ENCODE peak calls at places on chromosomes 13 and 19, in ten cellular contexts. D is retina, G is germinal center, N is cardiac fibroblast, R is astrocyte of the hippocampus, C is heart left ventricle, A is ACHN, T is neural crest cell, S is glomerular endothelial cell, Z is BE2C. V is an unnamed sample.

GRCh38 chr19:38664503-38665211 is 17.2 kb downstream of the ACTN4 start:
- DNase-seq in D (no peak), G (peak; percentile 76), N (no peak), R (no peak), C (peak; percentile 60), A (no peak), T (no peak), S (no peak), Z (no peak), V (no peak)

GRCh38 chr13:50357586-50358118 is 342.4 kb downstream of the KCNRG start:
- DNase-seq in D (no peak), G (no peak), N (peak; percentile 67), R (peak; percentile 92), C (peak; percentile 34), A (peak; percentile 57), T (no peak), S (no peak), Z (peak; percentile 16), V (peak; percentile 16)

GRCh38 chr19:43606569-43607229 is 5.2 kb upstream of the SRRM5 start:
- DNase-seq in D (no peak), G (no peak), N (no peak), R (no peak), C (no peak), A (no peak), T (no peak), S (no peak), Z (no peak), V (no peak)

GRCh38 chr13:50708461-50708860 is 135.0 kb downstream of the DLEU7 start:
- DNase-seq in D (no peak), G (no peak), N (peak; percentile 50), R (no peak), C (no peak), A (no peak), T (no peak), S (no peak), Z (no peak), V (no peak)

GRCh38 chr13:22001336-22001735 is 330.5 kb downstream of the FGF9 start:
- DNase-seq in D (no peak), G (no peak), N (no peak), R (no peak), C (no peak), A (no peak), T (no peak), S (no peak), Z (no peak), V (no peak)

GRCh38 chr19:46380690-46381089 is 32.7 kb downstream of the CCDC8 start:
- DNase-seq in D (no peak), G (no peak), N (no peak), R (no peak), C (no peak), A (no peak), T (no peak), S (no peak), Z (no peak), V (no peak)

GRCh38 chr19:13597625-13598024 is 91.3 kb upstream of the CACNA1A start:
- DNase-seq in D (peak; percentile 69), G (peak; percentile 79), N (peak; percentile 78), R (peak; percentile 83), C (peak; percentile 43), A (peak; percentile 63), T (peak; percentile 36), S (peak; percentile 31), Z (peak; percentile 50), V (peak; percentile 72)

GRCh38 chr19:50301607-50301971 is 27.6 kb downstream of the KCNC3 start:
- DNase-seq in D (no peak), G (no peak), N (no peak), R (no peak), C (no peak), A (no peak), T (no peak), S (no peak), Z (no peak), V (no peak)

GRCh38 chr13:42048625-42049453 is at the start of gene DGKH:
- DNase-seq in D (peak; percentile 86), G (peak; percentile 85), N (peak; percentile 84), R (peak; percentile 90), C (peak; percentile 91), A (peak; percentile 76), T (peak; percentile 66), S (no peak), Z (peak; percentile 85), V (peak; percentile 79)

GRCh38 chr19:50224986-50225747 is 21.7 kb downstream of the MYH14 start:
- DNase-seq in D (no peak), G (no peak), N (no peak), R (no peak), C (peak; percentile 74), A (no peak), T (no peak), S (no peak), Z (no peak), V (no peak)

GRCh38 chr13:46731535-46731934 is 65.4 kb downstream of the ESD start:
- DNase-seq in D (no peak), G (no peak), N (no peak), R (no peak), C (no peak), A (no peak), T (no peak), S (no peak), Z (no peak), V (no peak)

GRCh38 chr13:24254151-24254810 is 55.1 kb upstream of the C1QTNF9 start:
- DNase-seq in D (no peak), G (no peak), N (peak; percentile 68), R (no peak), C (no peak), A (no peak), T (no peak), S (no peak), Z (no peak), V (no peak)

GRCh38 chr13:60467098-60467497 is 70.1 kb downstream of the TDRD3 start:
- DNase-seq in D (no peak), G (no peak), N (no peak), R (no peak), C (no peak), A (no peak), T (no peak), S (no peak), Z (no peak), V (no peak)

GRCh38 chr19:17107546-17108452 is 32.2 kb downstream of the MYO9B start:
- DNase-seq in D (peak; percentile 8), G (no peak), N (peak; percentile 95), R (peak; percentile 98), C (peak; percentile 84), A (peak; percentile 88), T (no peak), S (peak; percentile 79), Z (peak; percentile 80), V (no peak)

GRCh38 chr13:76383671-76384461 is 502.3 kb downstream of the KCTD12 start:
- DNase-seq in D (no peak), G (no peak), N (peak; percentile 83), R (peak; percentile 87), C (peak; percentile 24), A (peak; percentile 67), T (no peak), S (no peak), Z (no peak), V (peak; percentile 34)

GRCh38 chr13:39446865-39447264 is 156.1 kb downstream of the LHFPL6 start:
- DNase-seq in D (no peak), G (no peak), N (no peak), R (no peak), C (no peak), A (no peak), T (no peak), S (no peak), Z (no peak), V (no peak)

GRCh38 chr13:36518707-36519106 is 86.4 kb downstream of the CCNA1 start:
- DNase-seq in D (no peak), G (no peak), N (no peak), R (no peak), C (no peak), A (no peak), T (no peak), S (no peak), Z (no peak), V (no peak)

V was measured in T47D.